ENCODE peak calls at places on chromosomes 16 and 17, in four cellular contexts. One of them, this sample, is unnamed.

GRCh38 chr17:34226011-34226410 is 29.1 kb upstream of the CCL2 start:
- DNase-seq in GM10248: no peak
- DNase-seq in mesenteric fat pad: no peak
- DNase-seq in testis: no peak
- DNase-seq in this sample: no peak

GRCh38 chr17:39138416-39139136 is 12.9 kb downstream of the PLXDC1 start:
- DNase-seq in GM10248: no peak
- DNase-seq in mesenteric fat pad: no peak
- DNase-seq in testis: no peak
- DNase-seq in this sample: no peak

GRCh38 chr16:22353188-22353919 is 21.1 kb downstream of the CDR2 start:
- DNase-seq in GM10248: peak
- DNase-seq in mesenteric fat pad: no peak
- DNase-seq in testis: no peak
- DNase-seq in this sample: no peak

GRCh38 chr16:9061358-9061813 is 30.1 kb upstream of the HAPSTR1 start:
- DNase-seq in GM10248: no peak
- DNase-seq in mesenteric fat pad: no peak
- DNase-seq in testis: no peak
- DNase-seq in this sample: no peak

GRCh38 chr17:35586569-35587073 is 501 bp upstream of the AP2B1 start:
- DNase-seq in GM10248: no peak
- DNase-seq in mesenteric fat pad: no peak
- DNase-seq in testis: no peak
- DNase-seq in this sample: no peak

GRCh38 chr17:11643851-11644250 is 45.6 kb downstream of the DNAH9 start:
- DNase-seq in GM10248: no peak
- DNase-seq in mesenteric fat pad: no peak
- DNase-seq in testis: no peak
- DNase-seq in this sample: no peak

GRCh38 chr16:27841061-27841801 is 222.3 kb downstream of the GSG1L start:
- DNase-seq in GM10248: no peak
- DNase-seq in mesenteric fat pad: peak
- DNase-seq in testis: no peak
- DNase-seq in this sample: no peak

GRCh38 chr16:74740795-74741304 is 33.8 kb downstream of the FA2H start:
- DNase-seq in GM10248: no peak
- DNase-seq in mesenteric fat pad: no peak
- DNase-seq in testis: peak
- DNase-seq in this sample: peak

GRCh38 chr16:49021136-49021535 is 260.5 kb downstream of the CBLN1 start:
- DNase-seq in GM10248: no peak
- DNase-seq in mesenteric fat pad: no peak
- DNase-seq in testis: no peak
- DNase-seq in this sample: no peak

GRCh38 chr17:72365857-72366415 is 245.1 kb downstream of the SOX9 start:
- DNase-seq in GM10248: no peak
- DNase-seq in mesenteric fat pad: no peak
- DNase-seq in testis: no peak
- DNase-seq in this sample: no peak

GRCh38 chr16:12021578-12022265 is 45.2 kb downstream of the SNX29 start:
- DNase-seq in GM10248: peak
- DNase-seq in mesenteric fat pad: no peak
- DNase-seq in testis: no peak
- DNase-seq in this sample: no peak

GRCh38 chr16:29663020-29663828 is at the start of gene SPN:
- DNase-seq in GM10248: peak
- DNase-seq in mesenteric fat pad: no peak
- DNase-seq in testis: no peak
- DNase-seq in this sample: no peak

GRCh38 chr16:28090646-28091377 is 27.3 kb upstream of the GSG1L start:
- DNase-seq in GM10248: no peak
- DNase-seq in mesenteric fat pad: no peak
- DNase-seq in testis: peak
- DNase-seq in this sample: peak

GRCh38 chr16:68296291-68296690 is 14.5 kb downstream of the SLC7A6OS start:
- DNase-seq in GM10248: no peak
- DNase-seq in mesenteric fat pad: no peak
- DNase-seq in testis: peak
- DNase-seq in this sample: peak

GRCh38 chr16:46649571-46649970 is 28.4 kb upstream of the SHCBP1 start:
- DNase-seq in GM10248: no peak
- DNase-seq in mesenteric fat pad: no peak
- DNase-seq in testis: no peak
- DNase-seq in this sample: no peak

GRCh38 chr16:64251742-64252141 is 870.1 kb downstream of the CDH11 start:
- DNase-seq in GM10248: no peak
- DNase-seq in mesenteric fat pad: no peak
- DNase-seq in testis: no peak
- DNase-seq in this sample: no peak

GRCh38 chr16:29710227-29711219 is 31.5 kb downstream of the QPRT start:
- DNase-seq in GM10248: peak
- DNase-seq in mesenteric fat pad: no peak
- DNase-seq in testis: peak
- DNase-seq in this sample: peak

GRCh38 chr16:3458278-3458851 is 14.9 kb downstream of the NAA60 start:
- DNase-seq in GM10248: no peak
- DNase-seq in mesenteric fat pad: no peak
- DNase-seq in testis: peak
- DNase-seq in this sample: peak

GRCh38 chr17:58637011-58637570 is 54.8 kb downstream of the TEX14 start:
- DNase-seq in GM10248: no peak
- DNase-seq in mesenteric fat pad: no peak
- DNase-seq in testis: no peak
- DNase-seq in this sample: no peak

GRCh38 chr16:79278506-79278905 is 322.0 kb downstream of the MAF start:
- DNase-seq in GM10248: no peak
- DNase-seq in mesenteric fat pad: no peak
- DNase-seq in testis: no peak
- DNase-seq in this sample: no peak

GRCh38 chr17:752620-753219 is 656 bp upstream of the GEMIN4 start:
- DNase-seq in GM10248: peak
- DNase-seq in mesenteric fat pad: no peak
- DNase-seq in testis: peak
- DNase-seq in this sample: peak

GRCh38 chr16:53999841-54000240 is 286.7 kb downstream of the IRX3 start:
- DNase-seq in GM10248: no peak
- DNase-seq in mesenteric fat pad: no peak
- DNase-seq in testis: no peak
- DNase-seq in this sample: no peak

GRCh38 chr17:8122923-8123694 is 797 bp downstream of the HES7 start:
- DNase-seq in GM10248: peak
- DNase-seq in mesenteric fat pad: no peak
- DNase-seq in testis: no peak
- DNase-seq in this sample: no peak

GRCh38 chr16:30756781-30757100 is 5.1 kb downstream of the CFAP119 start:
- DNase-seq in GM10248: no peak
- DNase-seq in mesenteric fat pad: no peak
- DNase-seq in testis: no peak
- DNase-seq in this sample: no peak

GRCh38 chr16:35599429-35600165 is 2140.2 kb downstream of the TP53TG3F start:
- DNase-seq in GM10248: no peak
- DNase-seq in mesenteric fat pad: no peak
- DNase-seq in testis: no peak
- DNase-seq in this sample: no peak

GRCh38 chr16:49603956-49604355 is 230.4 kb downstream of the C16orf78 start:
- DNase-seq in GM10248: no peak
- DNase-seq in mesenteric fat pad: no peak
- DNase-seq in testis: no peak
- DNase-seq in this sample: no peak

GRCh38 chr17:62871291-62871690 is 63.2 kb upstream of the MARCHF10 start:
- DNase-seq in GM10248: no peak
- DNase-seq in mesenteric fat pad: no peak
- DNase-seq in testis: no peak
- DNase-seq in this sample: no peak

GRCh38 chr17:27333410-27333980 is 39.6 kb downstream of the WSB1 start:
- DNase-seq in GM10248: no peak
- DNase-seq in mesenteric fat pad: no peak
- DNase-seq in testis: no peak
- DNase-seq in this sample: no peak

GRCh38 chr17:12898110-12898509 is 108.8 kb downstream of the ARHGAP44 start:
- DNase-seq in GM10248: no peak
- DNase-seq in mesenteric fat pad: no peak
- DNase-seq in testis: no peak
- DNase-seq in this sample: no peak

GRCh38 chr17:2867441-2868424 is 71.5 kb downstream of the RAP1GAP2 start:
- DNase-seq in GM10248: no peak
- DNase-seq in mesenteric fat pad: no peak
- DNase-seq in testis: no peak
- DNase-seq in this sample: no peak

GRCh38 chr17:9002236-9002609 is 19.1 kb upstream of the NTN1 start:
- DNase-seq in GM10248: no peak
- DNase-seq in mesenteric fat pad: no peak
- DNase-seq in testis: peak
- DNase-seq in this sample: no peak

GRCh38 chr16:16073884-16074781 is 124.7 kb downstream of the ABCC1 start:
- DNase-seq in GM10248: no peak
- DNase-seq in mesenteric fat pad: no peak
- DNase-seq in testis: peak
- DNase-seq in this sample: no peak